ENCODE peak calls at places on chromosomes 7 and 10, in four cellular contexts. One of them, this sample, is unnamed.

GRCh38 chr10:123496336-123496735 is 169.8 kb upstream of the GPR26 start:
- DNase-seq in transverse colon: no peak
- DNase-seq in ovary: no peak
- DNase-seq in suprapubic skin: no peak
- DNase-seq in this sample: no peak

GRCh38 chr10:125164421-125164820 is 4.1 kb upstream of the CTBP2 start:
- DNase-seq in transverse colon: no peak
- DNase-seq in ovary: no peak
- DNase-seq in suprapubic skin: peak
- DNase-seq in this sample: peak

GRCh38 chr7:101171442-101171837 is 6.1 kb upstream of the VGF start:
- DNase-seq in transverse colon: no peak
- DNase-seq in ovary: no peak
- DNase-seq in suprapubic skin: no peak
- DNase-seq in this sample: no peak

GRCh38 chr10:120456626-120457430 is at the start of gene PLPP4:
- DNase-seq in transverse colon: no peak
- DNase-seq in ovary: no peak
- DNase-seq in suprapubic skin: no peak
- DNase-seq in this sample: no peak

GRCh38 chr7:41459623-41460256 is 243.2 kb downstream of the INHBA start:
- DNase-seq in transverse colon: no peak
- DNase-seq in ovary: no peak
- DNase-seq in suprapubic skin: no peak
- DNase-seq in this sample: no peak

GRCh38 chr7:2971914-2972530 is 71.6 kb downstream of the CARD11 start:
- DNase-seq in transverse colon: no peak
- DNase-seq in ovary: no peak
- DNase-seq in suprapubic skin: peak
- DNase-seq in this sample: no peak

GRCh38 chr10:24091294-24091693 is 117.6 kb upstream of the KIAA1217 start:
- DNase-seq in transverse colon: no peak
- DNase-seq in ovary: no peak
- DNase-seq in suprapubic skin: no peak
- DNase-seq in this sample: no peak

GRCh38 chr7:28036748-28037147 is 143.8 kb downstream of the JAZF1 start:
- DNase-seq in transverse colon: no peak
- DNase-seq in ovary: no peak
- DNase-seq in suprapubic skin: no peak
- DNase-seq in this sample: no peak

GRCh38 chr7:151592868-151593486 is 73.3 kb upstream of the RHEB start:
- DNase-seq in transverse colon: no peak
- DNase-seq in ovary: no peak
- DNase-seq in suprapubic skin: no peak
- DNase-seq in this sample: peak

GRCh38 chr7:130982160-130982638 is 248.2 kb upstream of the KLF14 start:
- DNase-seq in transverse colon: no peak
- DNase-seq in ovary: no peak
- DNase-seq in suprapubic skin: no peak
- DNase-seq in this sample: no peak

GRCh38 chr7:47771301-47771989 is 176.8 kb downstream of the PKD1L1 start:
- DNase-seq in transverse colon: no peak
- DNase-seq in ovary: no peak
- DNase-seq in suprapubic skin: no peak
- DNase-seq in this sample: peak

GRCh38 chr10:112959207-112959838 is 9.3 kb downstream of the TCF7L2 start:
- DNase-seq in transverse colon: no peak
- DNase-seq in ovary: no peak
- DNase-seq in suprapubic skin: no peak
- DNase-seq in this sample: no peak
- H3K4me3 ChIP-seq in transverse colon: no peak
- H3K4me3 ChIP-seq in ovary: no peak
- H3K4me3 ChIP-seq in suprapubic skin: no peak
- H3K4me3 ChIP-seq in this sample: no peak

DNA sequence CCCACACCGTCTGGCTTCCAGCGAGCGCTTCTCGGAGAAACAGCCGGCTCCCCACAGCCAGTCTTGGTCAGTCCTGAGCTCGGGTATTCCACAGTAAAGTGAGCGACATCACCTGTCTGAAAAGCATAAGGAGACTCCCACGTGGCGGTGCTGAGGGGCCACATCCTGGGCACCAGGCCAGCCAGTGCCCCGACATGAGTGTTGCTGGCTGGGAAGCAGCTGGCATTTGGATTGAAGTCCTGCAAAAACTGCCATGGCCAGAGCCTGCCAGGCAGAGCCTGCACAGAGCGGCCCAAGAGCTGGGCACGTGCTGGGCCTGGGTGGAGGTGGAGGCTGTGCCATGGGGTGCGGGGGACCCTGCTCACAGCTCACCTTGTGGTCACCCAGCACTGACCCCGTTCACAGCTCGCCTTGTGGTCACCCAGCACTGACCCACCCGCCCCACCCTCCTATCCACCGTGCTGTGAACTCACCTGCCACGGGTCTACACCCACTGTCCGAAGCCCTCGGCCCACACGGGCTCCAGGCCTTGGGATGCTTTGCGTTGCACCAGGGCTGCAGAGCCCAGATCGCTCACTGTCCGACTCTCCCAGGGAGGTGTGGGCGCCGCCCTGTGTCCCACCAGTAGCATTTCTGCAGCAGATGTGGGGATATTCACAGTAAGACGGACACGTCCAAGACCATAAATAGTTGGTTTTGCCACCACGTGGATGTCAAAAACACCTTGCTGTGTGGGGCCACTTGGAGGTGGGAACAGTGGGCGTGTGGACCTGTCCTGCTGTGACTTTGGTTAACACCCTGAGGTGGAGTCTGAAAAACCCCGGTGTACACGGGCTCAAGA is 48.8 kb downstream of the PITRM1 start:
- DNase-seq in transverse colon: no peak
- DNase-seq in ovary: no peak
- DNase-seq in suprapubic skin: no peak
- DNase-seq in this sample: no peak
- TF ChIP-seq POLR2A in transverse colon: no peak
- TF ChIP-seq POLR2A in ovary: no peak
- TF ChIP-seq POLR2A in suprapubic skin: no peak
- TF ChIP-seq POLR2A in this sample: no peak

DNA sequence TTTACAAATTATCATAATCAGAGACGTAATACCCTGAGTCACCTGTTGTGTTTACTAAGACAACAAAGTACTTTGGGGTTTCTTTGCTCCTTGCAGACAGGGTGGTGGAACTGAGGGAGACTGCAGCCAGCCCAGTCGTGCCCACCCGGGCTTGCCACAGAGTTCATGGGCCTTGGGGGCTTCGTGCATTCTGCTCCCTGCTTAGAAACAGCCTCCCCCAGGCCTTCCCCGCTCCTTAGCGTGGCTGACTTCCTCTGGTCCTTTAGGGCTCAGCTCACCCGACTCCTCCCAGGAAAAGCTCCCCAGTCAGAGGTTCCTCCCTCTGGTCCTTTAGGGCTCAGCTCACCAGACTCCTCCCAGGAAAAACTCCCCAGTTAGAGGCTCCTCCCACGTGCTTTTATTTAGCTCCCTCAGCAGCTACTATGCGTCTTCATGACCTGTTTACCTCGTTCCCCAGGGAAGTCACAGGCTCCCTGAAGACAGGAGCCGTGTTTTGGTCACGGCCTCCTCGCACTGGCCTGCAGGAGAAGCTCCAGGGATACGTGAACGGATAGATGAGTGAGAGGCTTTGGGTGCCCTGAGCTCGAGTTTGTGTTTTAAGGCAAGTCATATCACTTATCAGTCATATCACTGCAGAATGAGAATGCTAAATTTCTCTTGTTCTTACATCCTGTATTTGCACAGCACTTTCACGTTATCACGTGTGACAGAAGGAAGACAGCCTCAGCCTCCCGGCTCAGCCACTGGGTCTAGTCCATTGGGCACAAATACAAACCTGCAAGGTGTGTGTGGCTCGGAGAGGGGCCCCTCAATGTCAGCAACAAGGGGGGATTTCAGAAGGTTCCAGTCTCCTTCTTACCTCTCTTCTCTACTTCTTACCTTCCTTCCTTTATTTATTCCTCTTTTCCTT is 52.7 kb upstream of the VIPR2 start:
- DNase-seq in transverse colon: peak
- DNase-seq in ovary: no peak
- DNase-seq in suprapubic skin: no peak
- DNase-seq in this sample: peak
- H3K4me3 ChIP-seq in transverse colon: no peak
- H3K4me3 ChIP-seq in ovary: no peak
- H3K4me3 ChIP-seq in suprapubic skin: no peak
- H3K4me3 ChIP-seq in this sample: no peak

GRCh38 chr7:6652446-6653011 is 15.4 kb downstream of the ZNF316 start:
- DNase-seq in transverse colon: no peak
- DNase-seq in ovary: no peak
- DNase-seq in suprapubic skin: peak
- DNase-seq in this sample: no peak
- TF ChIP-seq POLR2A in transverse colon: no peak
- TF ChIP-seq POLR2A in ovary: no peak
- TF ChIP-seq POLR2A in suprapubic skin: no peak
- TF ChIP-seq POLR2A in this sample: no peak

GRCh38 chr7:143882611-143883078 is 19.3 kb downstream of the TCAF1 start:
- DNase-seq in transverse colon: peak
- DNase-seq in ovary: peak
- DNase-seq in suprapubic skin: peak
- DNase-seq in this sample: peak
- H3K4me3 ChIP-seq in transverse colon: peak
- H3K4me3 ChIP-seq in ovary: peak
- H3K4me3 ChIP-seq in suprapubic skin: peak
- H3K4me3 ChIP-seq in this sample: peak

GRCh38 chr10:83871486-83872081 is 267.7 kb upstream of the GHITM start:
- DNase-seq in transverse colon: peak
- DNase-seq in ovary: peak
- DNase-seq in suprapubic skin: no peak
- DNase-seq in this sample: peak
- TF ChIP-seq POLR2A in transverse colon: no peak
- TF ChIP-seq POLR2A in ovary: no peak
- TF ChIP-seq POLR2A in suprapubic skin: no peak
- TF ChIP-seq POLR2A in this sample: no peak

This sample was measured in lower leg skin.